ENCODE peak calls at places on chromosome 2, in four cellular contexts. A is H1, W is HCT116, T is K562. B is an unnamed sample.

GRCh38 chr2:192025607-192026006 is 169.1 kb downstream of the TMEFF2 start:
- DNase-seq in A (no peak), T (no peak), W (no peak), B (no peak)

GRCh38 chr2:213500881-213501280 is 216.6 kb downstream of the SPAG16 start:
- DNase-seq in T (no peak), W (no peak), A (no peak), B (no peak)

GRCh38 chr2:111121028-111121872 is 536 bp downstream of the BCL2L11 start:
- DNase-seq in A (peak), W (no peak), T (peak), B (peak)

GRCh38 chr2:75340560-75340959 is 141.2 kb upstream of the TACR1 start:
- DNase-seq in T (no peak), W (no peak), A (no peak), B (no peak)

GRCh38 chr2:25672500-25673169 is 742 bp downstream of the DTNB start:
- DNase-seq in W (no peak), T (no peak), A (peak), B (no peak)

GRCh38 chr2:212858496-212858895 is 292.9 kb downstream of the IKZF2 start:
- DNase-seq in W (no peak), T (no peak), A (no peak), B (no peak)

GRCh38 chr2:158214431-158214830 is 112.8 kb downstream of the UPP2 start:
- DNase-seq in A (no peak), T (peak), W (no peak), B (no peak)

GRCh38 chr2:41926614-41927580 is 120.9 kb upstream of the PKDCC start:
- DNase-seq in W (no peak), A (no peak), T (no peak), B (no peak)

GRCh38 chr2:43005211-43005974 is 213.0 kb upstream of the HAAO start:
- DNase-seq in T (no peak), W (no peak), A (no peak), B (no peak)

GRCh38 chr2:234488913-234489451 is 7.9 kb downstream of the ARL4C start:
- DNase-seq in A (no peak), T (no peak), W (no peak), B (no peak)

GRCh38 chr2:58521803-58522602 is 280.9 kb upstream of the FANCL start:
- DNase-seq in T (no peak), A (no peak), W (no peak), B (no peak)

GRCh38 chr2:216664593-216665034 is 30.7 kb downstream of the IGFBP5 start:
- DNase-seq in T (peak), A (no peak), W (no peak), B (no peak)

GRCh38 chr2:188495990-188496431 is 204.3 kb downstream of the GULP1 start:
- DNase-seq in A (no peak), T (peak), W (peak), B (no peak)

GRCh38 chr2:44777542-44777941 is 164.0 kb upstream of the SIX3 start:
- DNase-seq in A (no peak), W (no peak), T (no peak), B (no peak)

GRCh38 chr2:240564571-240565266 is 3.6 kb upstream of the RNPEPL1 start:
- DNase-seq in W (no peak), T (peak), A (peak), B (no peak)

GRCh38 chr2:19574788-19575260 is 216.4 kb upstream of the OSR1 start:
- DNase-seq in T (no peak), W (no peak), A (no peak), B (no peak)

GRCh38 chr2:12587729-12588522 is 128.8 kb upstream of the TRIB2 start:
- DNase-seq in W (no peak), T (no peak), A (no peak), B (no peak)

GRCh38 chr2:217979151-217979811 is 23.5 kb downstream of the TNS1 start:
- DNase-seq in T (no peak), A (no peak), W (no peak), B (peak)

GRCh38 chr2:8303322-8303832 is 378.5 kb upstream of the ID2 start:
- DNase-seq in W (no peak), T (no peak), A (no peak), B (no peak)

GRCh38 chr2:8334866-8335325 is 347.0 kb upstream of the ID2 start:
- DNase-seq in W (no peak), A (no peak), T (no peak), B (no peak)

GRCh38 chr2:204452464-204453023 is 92.7 kb upstream of the PARD3B start:
- DNase-seq in W (peak), T (peak), A (no peak), B (peak)

GRCh38 chr2:27815860-27816438 is 44.4 kb downstream of the MRPL33 start:
- DNase-seq in T (no peak), A (no peak), W (no peak), B (no peak)

GRCh38 chr2:230512955-230513748 is 97.2 kb downstream of the SP100 start:
- DNase-seq in T (no peak), W (no peak), A (no peak), B (no peak)

GRCh38 chr2:61177727-61178549 is 15.9 kb downstream of the C2orf74 start:
- DNase-seq in W (no peak), T (peak), A (peak), B (peak)

GRCh38 chr2:52877703-52878102 is 889.9 kb upstream of the CHAC2 start:
- DNase-seq in T (no peak), W (no peak), A (no peak), B (peak)

GRCh38 chr2:135798762-135799161 is 38.2 kb downstream of the LCT start:
- DNase-seq in W (no peak), A (no peak), T (no peak), B (no peak)

GRCh38 chr2:241803387-241804325 is 5.3 kb upstream of the NEU4 start:
- DNase-seq in A (peak), T (no peak), W (no peak), B (no peak)
- TF ChIP-seq JUND in A (no peak), T (no peak), W (no peak), B (no peak)

GRCh38 chr2:50596521-50596920 is 435.4 kb downstream of the NRXN1 start:
- DNase-seq in T (no peak), W (no peak), A (no peak), B (no peak)
- TF ChIP-seq JUND in T (no peak), W (no peak), A (no peak), B (no peak)

DNA sequence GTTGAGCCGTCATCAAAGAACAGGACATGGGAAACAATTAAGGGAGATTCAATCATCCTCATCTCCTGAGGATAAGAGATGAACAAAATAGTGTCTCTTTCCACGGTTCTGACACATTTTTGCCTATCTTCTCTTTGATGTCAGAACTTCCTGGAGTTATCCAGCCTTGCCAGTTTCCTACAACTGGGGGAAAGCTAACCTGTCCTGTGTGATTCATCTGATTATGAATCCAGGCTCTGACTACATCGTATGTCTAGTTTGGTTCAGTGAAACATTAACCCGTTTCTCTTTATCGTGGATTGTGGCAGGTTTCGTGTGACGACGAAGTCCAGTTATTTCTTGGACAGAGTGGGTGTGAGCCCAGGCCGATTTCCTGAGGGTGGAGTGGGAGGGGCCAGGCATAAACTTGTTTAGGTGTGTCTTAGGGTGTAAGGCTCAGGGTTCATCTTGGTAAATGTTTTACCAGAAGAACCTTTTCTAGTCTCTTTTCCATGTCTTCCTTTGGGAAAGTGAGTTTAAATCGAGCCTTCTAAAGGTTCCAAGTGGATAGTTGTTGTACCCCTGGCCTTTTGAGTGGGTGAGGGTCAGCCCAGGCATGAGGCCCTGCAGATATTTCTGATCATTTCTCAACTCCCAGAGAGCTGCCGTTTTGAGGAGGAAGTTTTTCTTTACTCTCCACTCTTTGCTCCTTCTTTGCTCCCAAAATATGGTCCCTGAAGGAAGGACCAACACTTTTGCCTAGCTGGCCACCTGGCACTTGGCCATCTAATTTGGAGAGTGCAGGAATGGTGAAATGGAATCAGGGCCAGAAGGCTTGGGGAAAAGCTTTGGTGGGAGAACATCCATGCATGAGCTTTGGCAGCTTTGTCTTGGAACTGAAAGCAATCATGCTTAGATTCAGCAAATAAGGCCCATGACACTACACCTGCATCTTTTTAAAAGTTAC is 50.4 kb upstream of the FZD5 start:
- DNase-seq in A (no peak), T (no peak), W (no peak), B (no peak)
- TF ChIP-seq JUND in A (no peak), T (no peak), W (peak), B (no peak)

GRCh38 chr2:239272626-239273025 is 128.2 kb downstream of the HDAC4 start:
- DNase-seq in T (no peak), A (no peak), W (no peak), B (no peak)

GRCh38 chr2:239274391-239275001 is 126.3 kb downstream of the HDAC4 start:
- DNase-seq in T (peak), A (no peak), W (peak), B (no peak)

GRCh38 chr2:239275037-239275685 is 125.7 kb downstream of the HDAC4 start:
- DNase-seq in A (no peak), W (peak), T (peak), B (no peak)

GRCh38 chr2:239271471-239272255 is 129.2 kb downstream of the HDAC4 start:
- DNase-seq in W (no peak), T (no peak), A (no peak), B (no peak)

GRCh38 chr2:239273280-239274234 is 127.3 kb downstream of the HDAC4 start:
- DNase-seq in W (no peak), T (peak), A (no peak), B (no peak)
- TF ChIP-seq JUND in W (no peak), T (no peak), A (no peak), B (no peak)

DNA sequence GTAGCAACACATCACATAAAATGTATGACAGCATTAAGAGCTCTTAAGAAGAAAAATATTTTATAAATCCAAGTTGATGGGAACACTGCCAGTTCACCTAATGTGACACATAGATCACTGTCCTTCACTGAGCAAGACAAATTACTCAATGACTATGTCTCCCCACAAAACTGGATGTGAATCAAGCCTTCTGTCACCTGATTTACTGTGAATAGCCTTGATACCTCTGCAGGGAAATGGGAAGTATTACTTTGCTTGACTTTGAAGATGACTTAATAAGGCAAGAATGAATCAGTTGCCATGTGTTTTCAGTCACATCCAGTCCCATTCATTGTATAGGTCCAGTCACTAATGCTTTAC is 94.6 kb downstream of the NYAP2 start:
- DNase-seq in W (no peak), T (no peak), A (no peak), B (no peak)
- TF ChIP-seq JUND in W (no peak), T (no peak), A (no peak), B (no peak)

DNA sequence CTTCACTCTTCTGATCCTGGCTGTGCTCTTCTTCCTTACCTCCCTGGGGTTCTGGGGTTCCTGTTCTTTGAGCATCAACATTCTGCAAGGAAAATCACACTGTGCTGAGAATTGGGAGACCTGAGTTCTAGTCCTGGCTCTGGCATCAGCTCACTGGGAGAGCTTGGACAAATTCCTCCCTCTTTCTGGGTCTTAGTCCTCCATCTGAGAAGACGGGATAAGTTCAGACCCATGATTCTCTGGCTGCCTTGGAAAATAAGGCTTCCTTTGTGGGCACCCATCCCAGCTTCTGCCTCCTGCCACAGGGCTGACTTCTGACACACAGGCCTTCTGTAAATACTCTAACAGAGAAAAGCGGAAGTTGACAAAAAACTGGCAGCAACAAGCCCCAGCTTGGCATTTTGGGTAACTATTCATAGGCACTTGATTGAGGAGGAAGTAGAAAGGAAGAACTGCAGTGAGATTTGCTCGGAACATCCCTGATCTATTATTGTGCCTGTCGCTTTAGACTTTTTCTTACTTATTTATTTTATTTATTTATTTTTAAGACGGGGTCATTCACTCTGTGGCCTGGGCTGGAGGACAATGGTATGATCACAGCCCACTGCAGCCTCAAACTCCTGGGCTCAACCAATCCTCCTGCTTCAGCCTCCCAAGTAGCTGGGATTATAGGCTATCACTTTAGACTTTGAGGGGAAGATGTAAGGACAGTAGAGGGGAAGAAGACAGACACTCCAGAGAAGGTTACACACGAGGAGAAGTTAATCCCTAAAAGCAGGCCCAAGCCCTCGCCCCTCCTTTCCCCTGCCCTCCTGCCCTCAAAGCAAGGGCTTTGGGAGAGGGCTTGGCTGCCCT is 7.9 kb downstream of the PCBP1 start:
- DNase-seq in W (no peak), A (no peak), T (no peak), B (peak)
- TF ChIP-seq JUND in W (no peak), A (no peak), T (no peak), B (no peak)

GRCh38 chr2:150143087-150143536 is 344.4 kb downstream of the RND3 start:
- DNase-seq in W (no peak), T (no peak), A (no peak), B (no peak)
- TF ChIP-seq JUND in W (no peak), T (no peak), A (no peak), B (no peak)

GRCh38 chr2:190335225-190335559 is 8.2 kb upstream of the INPP1 start:
- DNase-seq in W (no peak), A (no peak), T (no peak), B (no peak)
- TF ChIP-seq JUND in W (no peak), A (no peak), T (no peak), B (no peak)

DNA sequence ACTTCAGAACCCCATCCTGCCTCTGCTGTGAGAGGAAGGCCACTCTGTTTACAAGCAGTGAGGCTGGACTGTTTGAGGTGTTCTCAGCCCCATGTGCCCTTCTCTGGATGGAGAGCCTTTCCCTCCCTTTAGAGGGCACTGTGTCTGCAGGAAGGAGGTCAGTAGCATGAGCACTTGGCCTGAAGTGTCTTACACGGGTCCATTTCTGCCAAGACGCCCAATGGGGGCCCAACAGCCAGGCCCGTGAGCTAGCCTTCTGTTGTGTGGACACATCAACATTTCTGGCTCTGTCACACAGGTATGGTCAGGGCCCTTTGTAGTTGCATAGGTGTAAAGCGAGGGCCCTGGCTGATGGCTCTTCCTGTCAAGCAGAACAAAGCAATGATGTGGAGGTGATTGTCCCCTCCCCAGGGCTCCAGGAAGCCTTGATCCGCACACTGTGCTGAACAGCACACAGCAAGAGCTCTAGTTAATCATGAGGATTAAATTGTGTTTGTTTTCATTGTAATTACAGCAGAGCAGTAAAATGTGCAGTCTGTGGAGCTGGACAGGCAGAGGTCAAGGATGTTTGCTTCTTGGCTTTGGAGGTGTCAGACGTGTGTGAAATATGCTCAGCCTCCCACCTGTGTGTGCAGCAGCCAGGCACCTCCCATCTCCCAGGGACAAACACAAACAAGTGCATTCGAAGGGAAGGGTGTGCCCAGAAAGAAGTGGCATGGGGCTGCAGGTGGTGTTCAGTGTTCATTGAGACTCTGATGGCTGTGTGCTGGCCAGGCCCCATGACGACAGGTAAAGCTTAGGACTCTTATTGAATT is 132.1 kb downstream of the SH3RF3 start:
- DNase-seq in A (no peak), T (peak), W (no peak), B (no peak)
- TF ChIP-seq JUND in A (no peak), T (no peak), W (no peak), B (no peak)

B was measured in T47D.